ENCODE peak calls at places on chromosomes 3 and 15, in ten cellular contexts. W is midbrain, G is neuronal stem cell, F is fibroblast of the aortic adventitia, B is left cardiac atrium, M is keratinocyte, I is omental fat pad, C is thoracic aorta, Z is glutamatergic neuron, Y is HTR-8/SVneo. K is an unnamed sample.
A peak's percentile ranks its signal among the peaks of the same experiment; 100 is the strongest.

GRCh38 chr3:111867889-111868426 is 8.9 kb downstream of the PHLDB2 start:
- DNase-seq in F (no peak), I (no peak), B (no peak), G (no peak), Z (no peak), W (no peak), C (no peak), M (no peak), Y (no peak), K (no peak)

GRCh38 chr15:71790081-71790480 is 20.3 kb upstream of the NR2E3 start:
- DNase-seq in Z (no peak), W (no peak), B (no peak), I (no peak), F (no peak), G (no peak), M (peak; percentile 13), Y (peak; percentile 72), C (no peak), K (no peak)

GRCh38 chr15:74422723-74423442 is 10.9 kb downstream of the SEMA7A start:
- DNase-seq in Z (no peak), B (no peak), W (peak; percentile 52), C (no peak), G (no peak), F (peak; percentile 68), M (peak; percentile 88), I (peak; percentile 30), Y (peak; percentile 59), K (no peak)

GRCh38 chr15:94844533-94845390 is 613.4 kb downstream of the MCTP2 start:
- DNase-seq in C (no peak), M (no peak), B (peak; percentile 83), F (no peak), I (no peak), Z (peak; percentile 43), W (peak; percentile 23), G (peak; percentile 33), Y (no peak), K (no peak)

GRCh38 chr3:133441867-133442270 is 42.0 kb downstream of the BFSP2 start:
- DNase-seq in W (no peak), F (no peak), G (no peak), I (no peak), M (no peak), Z (no peak), Y (no peak), C (no peak), B (no peak), K (peak; percentile 20)

GRCh38 chr3:171883893-171884279 is 40.7 kb downstream of the TMEM212 start:
- DNase-seq in Z (no peak), C (no peak), G (no peak), I (no peak), M (no peak), B (no peak), Y (no peak), F (no peak), W (no peak), K (no peak)

GRCh38 chr3:10008588-10009344 is 17.5 kb upstream of the FANCD2 start:
- DNase-seq in G (peak; percentile 73), C (peak; percentile 67), F (peak; percentile 60), I (peak; percentile 86), W (peak; percentile 75), M (no peak), Y (peak; percentile 60), Z (peak; percentile 87), B (peak; percentile 89), K (peak; percentile 70)

GRCh38 chr3:63976166-63976861 is 47.0 kb downstream of the PSMD6 start:
- DNase-seq in Y (peak; percentile 58), I (no peak), Z (no peak), W (no peak), M (no peak), B (no peak), F (peak; percentile 98), G (no peak), C (no peak), K (no peak)

GRCh38 chr3:129058441-129059194 is 2.0 kb upstream of the GP9 start:
- DNase-seq in F (no peak), C (no peak), Y (no peak), B (no peak), W (peak; percentile 75), G (no peak), Z (no peak), M (no peak), I (no peak), K (no peak)

GRCh38 chr15:52247481-52247880 is 48.1 kb downstream of the MYO5C start:
- DNase-seq in M (no peak), I (no peak), C (no peak), Y (no peak), W (no peak), G (no peak), Z (no peak), F (no peak), B (no peak), K (no peak)

GRCh38 chr15:91921188-91921820 is 67.8 kb downstream of the SLCO3A1 start:
- DNase-seq in B (no peak), Z (no peak), F (peak; percentile 51), Y (no peak), G (no peak), M (no peak), W (no peak), I (no peak), C (no peak), K (no peak)

GRCh38 chr15:94576889-94577533 is 345.6 kb downstream of the MCTP2 start:
- DNase-seq in W (peak; percentile 9), Z (peak; percentile 47), I (no peak), M (no peak), B (peak; percentile 24), F (no peak), C (no peak), Y (peak; percentile 4), G (peak; percentile 12), K (no peak)

GRCh38 chr15:81279621-81280051 is 44.3 kb downstream of the STARD5 start:
- DNase-seq in C (no peak), B (no peak), I (no peak), Y (no peak), W (no peak), Z (no peak), M (no peak), F (no peak), G (no peak), K (no peak)

GRCh38 chr3:179865876-179866505 is 170.7 kb downstream of the PEX5L start:
- DNase-seq in Y (no peak), G (no peak), B (no peak), Z (no peak), C (no peak), M (no peak), W (no peak), I (no peak), F (no peak), K (no peak)

GRCh38 chr15:100033140-100033857 is 300.1 kb upstream of the LYSMD4 start:
- DNase-seq in M (no peak), Z (no peak), I (no peak), W (no peak), C (no peak), F (peak; percentile 54), B (no peak), Y (no peak), G (no peak), K (no peak)

GRCh38 chr3:149247929-149248691 is 26.5 kb upstream of the CP start:
- DNase-seq in C (no peak), Z (no peak), F (no peak), I (no peak), Y (no peak), W (no peak), B (no peak), M (no peak), G (no peak), K (no peak)

GRCh38 chr3:133667118-133667517 is 5.4 kb upstream of the TOPBP1 start:
- DNase-seq in M (no peak), C (no peak), Z (no peak), G (no peak), F (no peak), I (no peak), W (no peak), B (no peak), Y (no peak), K (no peak)

GRCh38 chr3:165504554-165504953 is 308.4 kb upstream of the SLITRK3 start:
- DNase-seq in F (no peak), W (no peak), Y (no peak), C (no peak), I (no peak), B (no peak), M (no peak), G (no peak), Z (no peak), K (no peak)

GRCh38 chr15:64089553-64090280 is 3.9 kb downstream of the CIAO2A start:
- DNase-seq in G (no peak), M (no peak), F (no peak), C (no peak), Z (no peak), W (no peak), Y (no peak), I (no peak), B (no peak), K (no peak)

GRCh38 chr3:133949438-133949837 is 53.8 kb upstream of the RAB6B start:
- DNase-seq in B (no peak), I (no peak), W (no peak), F (no peak), M (no peak), Y (no peak), C (no peak), Z (no peak), G (no peak), K (no peak)

GRCh38 chr3:171218069-171218468 is 191.5 kb upstream of the SLC2A2 start:
- DNase-seq in G (no peak), Z (no peak), M (no peak), C (no peak), I (no peak), B (no peak), F (no peak), Y (no peak), W (no peak), K (no peak)

GRCh38 chr3:15979900-15980299 is 182.1 kb upstream of the ANKRD28 start:
- DNase-seq in M (no peak), Z (no peak), F (no peak), B (no peak), I (no peak), Y (no peak), W (no peak), G (no peak), C (no peak), K (no peak)

GRCh38 chr3:195219351-195220045 is 51.5 kb downstream of the XXYLT1 start:
- DNase-seq in I (peak; percentile 18), Y (no peak), W (no peak), C (no peak), F (no peak), B (no peak), M (no peak), Z (no peak), G (no peak), K (no peak)

GRCh38 chr3:181623924-181624694 is 87.6 kb upstream of the SOX2 start:
- DNase-seq in Y (no peak), M (peak; percentile 58), B (no peak), Z (no peak), C (no peak), I (no peak), F (peak; percentile 51), W (no peak), G (no peak), K (no peak)

GRCh38 chr3:67500699-67501098 is 153.7 kb downstream of the SUCLG2 start:
- DNase-seq in W (no peak), C (no peak), G (no peak), F (no peak), B (no peak), M (no peak), I (no peak), Z (no peak), Y (no peak), K (no peak)

GRCh38 chr3:7504886-7505775 is 644.2 kb downstream of the GRM7 start:
- DNase-seq in Y (no peak), M (peak; percentile 30), I (no peak), F (peak; percentile 86), B (peak; percentile 29), G (no peak), Z (no peak), W (no peak), C (peak; percentile 19), K (no peak)

GRCh38 chr3:57066471-57066870 is 6.0 kb downstream of the SPATA12 start:
- DNase-seq in C (no peak), G (no peak), W (no peak), Y (no peak), M (no peak), Z (no peak), B (no peak), F (no peak), I (no peak), K (no peak)

GRCh38 chr3:129028866-129029265 is 27.8 kb downstream of the EFCC1 start:
- DNase-seq in W (no peak), Y (no peak), M (no peak), B (no peak), Z (no peak), C (no peak), G (no peak), F (no peak), I (no peak), K (no peak)